ENCODE peak calls at places on chromosomes 13 and 19, in five cellular contexts. One of them, this sample, is unnamed.

GRCh38 chr19:2175742-2176141 is 12.0 kb downstream of the DOT1L start:
- DNase-seq in cardiac muscle cell: no peak
- DNase-seq in ELF-1: no peak
- DNase-seq in activated naive CD8-positive, alpha-beta T cell treated with anti-CD3 and anti-CD28 coated beads, Interleukin-2, amount 50 U/mL, for 24 hours: no peak
- DNase-seq in pulmonary artery endothelial cell: no peak
- DNase-seq in this sample: no peak

GRCh38 chr13:31639443-31640163 is 99.7 kb upstream of the RXFP2 start:
- DNase-seq in activated naive CD8-positive, alpha-beta T cell treated with anti-CD3 and anti-CD28 coated beads, Interleukin-2, amount 50 U/mL, for 24 hours: no peak
- DNase-seq in pulmonary artery endothelial cell: peak; percentile 24
- DNase-seq in ELF-1: no peak
- DNase-seq in cardiac muscle cell: no peak
- DNase-seq in this sample: no peak

GRCh38 chr13:113233101-113233500 is 23.7 kb downstream of the CUL4A start:
- DNase-seq in ELF-1: no peak
- DNase-seq in cardiac muscle cell: no peak
- DNase-seq in activated naive CD8-positive, alpha-beta T cell treated with anti-CD3 and anti-CD28 coated beads, Interleukin-2, amount 50 U/mL, for 24 hours: no peak
- DNase-seq in pulmonary artery endothelial cell: no peak
- DNase-seq in this sample: no peak

GRCh38 chr13:110127986-110128511 is 178.9 kb downstream of the COL4A1 start:
- DNase-seq in activated naive CD8-positive, alpha-beta T cell treated with anti-CD3 and anti-CD28 coated beads, Interleukin-2, amount 50 U/mL, for 24 hours: no peak
- DNase-seq in ELF-1: no peak
- DNase-seq in cardiac muscle cell: no peak
- DNase-seq in pulmonary artery endothelial cell: no peak
- DNase-seq in this sample: no peak

GRCh38 chr19:6610934-6611370 is 20.0 kb upstream of the CD70 start:
- DNase-seq in ELF-1: no peak
- DNase-seq in cardiac muscle cell: no peak
- DNase-seq in pulmonary artery endothelial cell: peak; percentile 68
- DNase-seq in activated naive CD8-positive, alpha-beta T cell treated with anti-CD3 and anti-CD28 coated beads, Interleukin-2, amount 50 U/mL, for 24 hours: no peak
- DNase-seq in this sample: no peak

GRCh38 chr19:3849092-3849491 is 19.7 kb downstream of the ZFR2 start:
- DNase-seq in cardiac muscle cell: peak; percentile 44
- DNase-seq in ELF-1: peak; percentile 79
- DNase-seq in activated naive CD8-positive, alpha-beta T cell treated with anti-CD3 and anti-CD28 coated beads, Interleukin-2, amount 50 U/mL, for 24 hours: peak; percentile 37
- DNase-seq in pulmonary artery endothelial cell: no peak
- DNase-seq in this sample: peak; percentile 75

GRCh38 chr13:53112522-53112921 is 83.9 kb downstream of the OLFM4 start:
- DNase-seq in ELF-1: no peak
- DNase-seq in activated naive CD8-positive, alpha-beta T cell treated with anti-CD3 and anti-CD28 coated beads, Interleukin-2, amount 50 U/mL, for 24 hours: no peak
- DNase-seq in cardiac muscle cell: peak; percentile 49
- DNase-seq in pulmonary artery endothelial cell: no peak
- DNase-seq in this sample: no peak

GRCh38 chr19:58400638-58400915 is 5.1 kb downstream of the RNF225 start:
- DNase-seq in ELF-1: no peak
- DNase-seq in pulmonary artery endothelial cell: no peak
- DNase-seq in activated naive CD8-positive, alpha-beta T cell treated with anti-CD3 and anti-CD28 coated beads, Interleukin-2, amount 50 U/mL, for 24 hours: peak; percentile 1
- DNase-seq in cardiac muscle cell: no peak
- DNase-seq in this sample: no peak

GRCh38 chr13:39051157-39051556 is 12.9 kb downstream of the NHLRC3 start:
- DNase-seq in activated naive CD8-positive, alpha-beta T cell treated with anti-CD3 and anti-CD28 coated beads, Interleukin-2, amount 50 U/mL, for 24 hours: no peak
- DNase-seq in ELF-1: no peak
- DNase-seq in pulmonary artery endothelial cell: peak; percentile 11
- DNase-seq in cardiac muscle cell: peak; percentile 64
- DNase-seq in this sample: no peak

GRCh38 chr19:49579193-49579592 is 1.2 kb downstream of the NOSIP start:
- DNase-seq in pulmonary artery endothelial cell: no peak
- DNase-seq in cardiac muscle cell: no peak
- DNase-seq in activated naive CD8-positive, alpha-beta T cell treated with anti-CD3 and anti-CD28 coated beads, Interleukin-2, amount 50 U/mL, for 24 hours: no peak
- DNase-seq in ELF-1: no peak
- DNase-seq in this sample: no peak

GRCh38 chr19:14563989-14564650 is 7.7 kb downstream of the NDUFB7 start:
- DNase-seq in pulmonary artery endothelial cell: no peak
- DNase-seq in ELF-1: no peak
- DNase-seq in activated naive CD8-positive, alpha-beta T cell treated with anti-CD3 and anti-CD28 coated beads, Interleukin-2, amount 50 U/mL, for 24 hours: peak; percentile 64
- DNase-seq in cardiac muscle cell: no peak
- DNase-seq in this sample: peak; percentile 88

GRCh38 chr13:20525144-20525600 is 485 bp downstream of the CRYL1 start:
- DNase-seq in activated naive CD8-positive, alpha-beta T cell treated with anti-CD3 and anti-CD28 coated beads, Interleukin-2, amount 50 U/mL, for 24 hours: peak; percentile 29
- DNase-seq in pulmonary artery endothelial cell: no peak
- DNase-seq in cardiac muscle cell: peak; percentile 29
- DNase-seq in ELF-1: peak; percentile 50
- DNase-seq in this sample: peak; percentile 45

GRCh38 chr13:79724348-79725103 is 243.6 kb downstream of the NDFIP2 start:
- DNase-seq in pulmonary artery endothelial cell: peak; percentile 32
- DNase-seq in activated naive CD8-positive, alpha-beta T cell treated with anti-CD3 and anti-CD28 coated beads, Interleukin-2, amount 50 U/mL, for 24 hours: no peak
- DNase-seq in ELF-1: no peak
- DNase-seq in cardiac muscle cell: peak; percentile 11
- DNase-seq in this sample: no peak

GRCh38 chr19:14470031-14470876 is 4.9 kb downstream of the PTGER1 start:
- DNase-seq in cardiac muscle cell: no peak
- DNase-seq in pulmonary artery endothelial cell: no peak
- DNase-seq in ELF-1: no peak
- DNase-seq in activated naive CD8-positive, alpha-beta T cell treated with anti-CD3 and anti-CD28 coated beads, Interleukin-2, amount 50 U/mL, for 24 hours: no peak
- DNase-seq in this sample: no peak

GRCh38 chr19:1251233-1251502 is 2.8 kb downstream of the MIDN start:
- DNase-seq in pulmonary artery endothelial cell: no peak
- DNase-seq in activated naive CD8-positive, alpha-beta T cell treated with anti-CD3 and anti-CD28 coated beads, Interleukin-2, amount 50 U/mL, for 24 hours: no peak
- DNase-seq in ELF-1: no peak
- DNase-seq in cardiac muscle cell: peak; percentile 60
- DNase-seq in this sample: peak; percentile 62

GRCh38 chr13:113929628-113930615 is 44.0 kb downstream of the C13orf46 start:
- DNase-seq in ELF-1: no peak
- DNase-seq in cardiac muscle cell: no peak
- DNase-seq in pulmonary artery endothelial cell: no peak
- DNase-seq in activated naive CD8-positive, alpha-beta T cell treated with anti-CD3 and anti-CD28 coated beads, Interleukin-2, amount 50 U/mL, for 24 hours: no peak
- DNase-seq in this sample: no peak

GRCh38 chr19:13788991-13789390 is 6.3 kb upstream of the ZSWIM4 start:
- DNase-seq in pulmonary artery endothelial cell: no peak
- DNase-seq in ELF-1: peak; percentile 24
- DNase-seq in cardiac muscle cell: no peak
- DNase-seq in activated naive CD8-positive, alpha-beta T cell treated with anti-CD3 and anti-CD28 coated beads, Interleukin-2, amount 50 U/mL, for 24 hours: no peak
- DNase-seq in this sample: no peak

GRCh38 chr19:11164879-11165406 is 9.4 kb upstream of the SPC24 start:
- DNase-seq in activated naive CD8-positive, alpha-beta T cell treated with anti-CD3 and anti-CD28 coated beads, Interleukin-2, amount 50 U/mL, for 24 hours: no peak
- DNase-seq in ELF-1: no peak
- DNase-seq in cardiac muscle cell: no peak
- DNase-seq in pulmonary artery endothelial cell: no peak
- DNase-seq in this sample: no peak

GRCh38 chr19:1275976-1276619 is 768 bp downstream of the FAM174C start:
- DNase-seq in pulmonary artery endothelial cell: no peak
- DNase-seq in activated naive CD8-positive, alpha-beta T cell treated with anti-CD3 and anti-CD28 coated beads, Interleukin-2, amount 50 U/mL, for 24 hours: no peak
- DNase-seq in ELF-1: no peak
- DNase-seq in cardiac muscle cell: no peak
- DNase-seq in this sample: no peak

GRCh38 chr13:114008964-114009589 is 35.2 kb upstream of the C13orf46 start:
- DNase-seq in pulmonary artery endothelial cell: no peak
- DNase-seq in activated naive CD8-positive, alpha-beta T cell treated with anti-CD3 and anti-CD28 coated beads, Interleukin-2, amount 50 U/mL, for 24 hours: no peak
- DNase-seq in cardiac muscle cell: no peak
- DNase-seq in ELF-1: no peak
- DNase-seq in this sample: no peak

GRCh38 chr19:16794456-16794855 is 34.7 kb upstream of the SIN3B start:
- DNase-seq in cardiac muscle cell: no peak
- DNase-seq in activated naive CD8-positive, alpha-beta T cell treated with anti-CD3 and anti-CD28 coated beads, Interleukin-2, amount 50 U/mL, for 24 hours: no peak
- DNase-seq in pulmonary artery endothelial cell: no peak
- DNase-seq in ELF-1: no peak
- DNase-seq in this sample: no peak

GRCh38 chr19:55149078-55150003 is at the start of gene TNNT1:
- DNase-seq in cardiac muscle cell: peak; percentile 51
- DNase-seq in pulmonary artery endothelial cell: no peak
- DNase-seq in activated naive CD8-positive, alpha-beta T cell treated with anti-CD3 and anti-CD28 coated beads, Interleukin-2, amount 50 U/mL, for 24 hours: no peak
- DNase-seq in ELF-1: peak; percentile 86
- DNase-seq in this sample: no peak

GRCh38 chr19:39046037-39046821 is 13.9 kb upstream of the FBXO27 start:
- DNase-seq in activated naive CD8-positive, alpha-beta T cell treated with anti-CD3 and anti-CD28 coated beads, Interleukin-2, amount 50 U/mL, for 24 hours: no peak
- DNase-seq in cardiac muscle cell: no peak
- DNase-seq in pulmonary artery endothelial cell: no peak
- DNase-seq in ELF-1: peak; percentile 54
- DNase-seq in this sample: no peak

GRCh38 chr13:59665736-59666135 is 498.0 kb downstream of the DIAPH3 start:
- DNase-seq in activated naive CD8-positive, alpha-beta T cell treated with anti-CD3 and anti-CD28 coated beads, Interleukin-2, amount 50 U/mL, for 24 hours: no peak
- DNase-seq in cardiac muscle cell: no peak
- DNase-seq in ELF-1: no peak
- DNase-seq in pulmonary artery endothelial cell: no peak
- DNase-seq in this sample: no peak

GRCh38 chr19:11286312-11286974 is 9.5 kb upstream of the TSPAN16 start:
- DNase-seq in cardiac muscle cell: no peak
- DNase-seq in activated naive CD8-positive, alpha-beta T cell treated with anti-CD3 and anti-CD28 coated beads, Interleukin-2, amount 50 U/mL, for 24 hours: no peak
- DNase-seq in pulmonary artery endothelial cell: peak; percentile 36
- DNase-seq in ELF-1: no peak
- DNase-seq in this sample: no peak

GRCh38 chr19:45038931-45039893 is at the start of gene CLASRP:
- DNase-seq in ELF-1: peak; percentile 88
- DNase-seq in cardiac muscle cell: peak; percentile 95
- DNase-seq in activated naive CD8-positive, alpha-beta T cell treated with anti-CD3 and anti-CD28 coated beads, Interleukin-2, amount 50 U/mL, for 24 hours: peak; percentile 92
- DNase-seq in pulmonary artery endothelial cell: peak; percentile 45
- DNase-seq in this sample: peak; percentile 98

GRCh38 chr13:49319555-49320350 is 72.0 kb downstream of the CDADC1 start:
- DNase-seq in cardiac muscle cell: no peak
- DNase-seq in activated naive CD8-positive, alpha-beta T cell treated with anti-CD3 and anti-CD28 coated beads, Interleukin-2, amount 50 U/mL, for 24 hours: no peak
- DNase-seq in pulmonary artery endothelial cell: no peak
- DNase-seq in ELF-1: no peak
- DNase-seq in this sample: no peak